ENCODE peak calls at places on chromosome 16, in five cellular contexts. One of them, this sample, is unnamed.

GRCh38 chr16:1678500-1679098 is 520 bp downstream of the JPT2 start:
- DNase-seq in pons: peak; percentile 44
- DNase-seq in right atrium auricular region: no peak
- DNase-seq in kidney tubule cell: peak; percentile 71
- DNase-seq in SJSA1: peak; percentile 86
- DNase-seq in this sample: peak; percentile 28

GRCh38 chr16:12362482-12363458 is 386.2 kb downstream of the SNX29 start:
- DNase-seq in right atrium auricular region: peak; percentile 79
- DNase-seq in kidney tubule cell: no peak
- DNase-seq in SJSA1: no peak
- DNase-seq in pons: peak; percentile 84
- DNase-seq in this sample: no peak

GRCh38 chr16:81585785-81586184 is 141.2 kb downstream of the CMIP start:
- DNase-seq in SJSA1: no peak
- DNase-seq in kidney tubule cell: no peak
- DNase-seq in pons: peak; percentile 26
- DNase-seq in right atrium auricular region: no peak
- DNase-seq in this sample: no peak

GRCh38 chr16:69535123-69536050 is 30.4 kb upstream of the NFAT5 start:
- DNase-seq in right atrium auricular region: no peak
- DNase-seq in kidney tubule cell: peak; percentile 28
- DNase-seq in pons: no peak
- DNase-seq in SJSA1: peak; percentile 50
- DNase-seq in this sample: no peak

GRCh38 chr16:47995354-47995753 is 160.4 kb downstream of the ABCC12 start:
- DNase-seq in pons: no peak
- DNase-seq in right atrium auricular region: no peak
- DNase-seq in kidney tubule cell: no peak
- DNase-seq in SJSA1: no peak
- DNase-seq in this sample: no peak

GRCh38 chr16:77414752-77415231 is 20.0 kb downstream of the ADAMTS18 start:
- DNase-seq in pons: no peak
- DNase-seq in kidney tubule cell: peak; percentile 32
- DNase-seq in SJSA1: no peak
- DNase-seq in right atrium auricular region: no peak
- DNase-seq in this sample: no peak

GRCh38 chr16:68417711-68418301 is 30.5 kb downstream of the SMPD3 start:
- DNase-seq in pons: no peak
- DNase-seq in right atrium auricular region: no peak
- DNase-seq in SJSA1: no peak
- DNase-seq in kidney tubule cell: peak; percentile 63
- DNase-seq in this sample: no peak

GRCh38 chr16:4936991-4937781 is at the start of gene PPL:
- DNase-seq in kidney tubule cell: peak; percentile 91
- DNase-seq in SJSA1: no peak
- DNase-seq in pons: no peak
- DNase-seq in right atrium auricular region: no peak
- DNase-seq in this sample: no peak

GRCh38 chr16:50251375-50252081 is 14.8 kb upstream of the ADCY7 start:
- DNase-seq in kidney tubule cell: peak; percentile 56
- DNase-seq in SJSA1: peak; percentile 88
- DNase-seq in right atrium auricular region: peak; percentile 64
- DNase-seq in pons: no peak
- DNase-seq in this sample: no peak

GRCh38 chr16:50774405-50774804 is 32.5 kb downstream of the CYLD start:
- DNase-seq in kidney tubule cell: no peak
- DNase-seq in SJSA1: no peak
- DNase-seq in pons: no peak
- DNase-seq in right atrium auricular region: no peak
- DNase-seq in this sample: no peak

GRCh38 chr16:86316967-86317616 is 193.2 kb upstream of the FOXF1 start:
- DNase-seq in kidney tubule cell: no peak
- DNase-seq in pons: no peak
- DNase-seq in right atrium auricular region: no peak
- DNase-seq in SJSA1: no peak
- DNase-seq in this sample: no peak

GRCh38 chr16:74568961-74569631 is 37.8 kb downstream of the GLG1 start:
- DNase-seq in right atrium auricular region: no peak
- DNase-seq in pons: no peak
- DNase-seq in kidney tubule cell: peak; percentile 27
- DNase-seq in SJSA1: no peak
- DNase-seq in this sample: no peak

GRCh38 chr16:89422527-89422904 is 67.8 kb downstream of the ANKRD11 start:
- DNase-seq in kidney tubule cell: peak; percentile 23
- DNase-seq in SJSA1: no peak
- DNase-seq in pons: peak; percentile 63
- DNase-seq in right atrium auricular region: no peak
- DNase-seq in this sample: no peak